ENCODE peak calls at places on chromosomes 3 and 15, in five cellular contexts. One of them, this sample, is unnamed.

GRCh38 chr3:45939341-45939771 is 3.9 kb upstream of the CXCR6 start:
- DNase-seq in IMR-90: peak; percentile 6
- DNase-seq in mesenchymal stem cell: peak; percentile 49
- DNase-seq in neuronal stem cell: no peak
- DNase-seq in H1: no peak
- DNase-seq in this sample: peak; percentile 30

GRCh38 chr3:73419179-73419803 is 205.4 kb downstream of the PDZRN3 start:
- DNase-seq in IMR-90: peak; percentile 89
- DNase-seq in mesenchymal stem cell: no peak
- DNase-seq in neuronal stem cell: no peak
- DNase-seq in H1: no peak
- DNase-seq in this sample: peak; percentile 38

GRCh38 chr3:196149375-196149774 is 61.8 kb downstream of the ZDHHC19 start:
- DNase-seq in IMR-90: peak; percentile 36
- DNase-seq in mesenchymal stem cell: no peak
- DNase-seq in neuronal stem cell: no peak
- DNase-seq in H1: no peak
- DNase-seq in this sample: no peak

GRCh38 chr3:71288269-71288930 is 295.1 kb downstream of the FOXP1 start:
- DNase-seq in IMR-90: peak; percentile 53
- DNase-seq in mesenchymal stem cell: no peak
- DNase-seq in neuronal stem cell: no peak
- DNase-seq in H1: no peak
- DNase-seq in this sample: no peak

GRCh38 chr15:68328485-68328884 is 50.9 kb downstream of the FEM1B start:
- DNase-seq in IMR-90: no peak
- DNase-seq in mesenchymal stem cell: no peak
- DNase-seq in neuronal stem cell: no peak
- DNase-seq in H1: no peak
- DNase-seq in this sample: no peak

GRCh38 chr15:58423858-58424608 is 7.8 kb upstream of the LIPC start:
- DNase-seq in IMR-90: peak; percentile 42
- DNase-seq in mesenchymal stem cell: no peak
- DNase-seq in neuronal stem cell: no peak
- DNase-seq in H1: no peak
- DNase-seq in this sample: no peak

GRCh38 chr3:31968391-31968926 is 12.6 kb downstream of the OSBPL10 start:
- DNase-seq in IMR-90: peak; percentile 77
- DNase-seq in mesenchymal stem cell: peak; percentile 69
- DNase-seq in neuronal stem cell: no peak
- DNase-seq in H1: no peak
- DNase-seq in this sample: no peak

GRCh38 chr15:94231728-94232086 is 346 bp downstream of the MCTP2 start:
- DNase-seq in IMR-90: no peak
- DNase-seq in mesenchymal stem cell: peak; percentile 70
- DNase-seq in neuronal stem cell: peak; percentile 5
- DNase-seq in H1: peak; percentile 31
- DNase-seq in this sample: peak; percentile 62

GRCh38 chr15:71379893-71380292 is 264.6 kb downstream of the THSD4 start:
- DNase-seq in IMR-90: peak; percentile 70
- DNase-seq in mesenchymal stem cell: no peak
- DNase-seq in neuronal stem cell: no peak
- DNase-seq in H1: no peak
- DNase-seq in this sample: no peak
- H4K8ac ChIP-seq in IMR-90: no peak overlapping the region
- H4K8ac ChIP-seq in mesenchymal stem cell: no peak overlapping the region
- H4K8ac ChIP-seq in neuronal stem cell: no peak overlapping the region
- H4K8ac ChIP-seq in H1: no peak overlapping the region
- H4K8ac ChIP-seq in this sample: no peak overlapping the region

DNA sequence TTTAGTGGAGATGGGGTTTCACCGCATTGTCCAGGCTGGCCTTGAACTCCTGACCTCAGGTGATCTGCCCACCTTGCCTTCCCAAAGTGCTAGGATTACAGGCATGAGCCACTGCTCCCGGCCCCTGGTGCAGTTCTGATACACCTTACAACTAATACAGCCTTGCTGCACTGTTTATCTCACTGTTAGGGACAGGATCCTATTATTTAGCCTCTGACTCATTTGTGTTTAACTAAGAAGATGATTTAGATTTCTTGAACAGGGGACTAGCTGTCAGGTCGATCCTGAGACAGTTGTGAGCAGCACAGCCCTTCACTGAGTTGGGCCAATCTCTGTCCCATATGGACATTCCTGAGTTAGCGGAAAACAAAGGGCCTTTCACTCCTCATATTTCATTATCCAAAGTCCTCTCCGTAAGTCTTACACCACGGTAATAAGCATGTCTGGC is 19.2 kb downstream of the GYG1 start:
- DNase-seq in IMR-90: peak; percentile 87
- DNase-seq in mesenchymal stem cell: peak; percentile 38
- DNase-seq in neuronal stem cell: no peak
- DNase-seq in H1: no peak
- DNase-seq in this sample: no peak
- H2BK15ac ChIP-seq in IMR-90: peak overlapping the region; percentile 33
- H2BK15ac ChIP-seq in mesenchymal stem cell: no peak overlapping the region
- H2BK15ac ChIP-seq in neuronal stem cell: no peak overlapping the region
- H2BK15ac ChIP-seq in H1: no peak overlapping the region
- H2BK15ac ChIP-seq in this sample: no peak overlapping the region

GRCh38 chr3:61561374-61562041 is at the start of gene PTPRG:
- DNase-seq in IMR-90: peak; percentile 94
- DNase-seq in mesenchymal stem cell: peak; percentile 93
- DNase-seq in neuronal stem cell: no peak
- DNase-seq in H1: peak; percentile 61
- DNase-seq in this sample: peak; percentile 96
- H3K18ac ChIP-seq in IMR-90: peak within 1 kb of the TSS; percentile 95
- H3K18ac ChIP-seq in mesenchymal stem cell: peak within 1 kb of the TSS; percentile 95
- H3K18ac ChIP-seq in neuronal stem cell: peak within 1 kb of the TSS; percentile 98
- H3K18ac ChIP-seq in H1: peak within 1 kb of the TSS; percentile 98
- H3K18ac ChIP-seq in this sample: peak within 1 kb of the TSS; percentile 97

DNA sequence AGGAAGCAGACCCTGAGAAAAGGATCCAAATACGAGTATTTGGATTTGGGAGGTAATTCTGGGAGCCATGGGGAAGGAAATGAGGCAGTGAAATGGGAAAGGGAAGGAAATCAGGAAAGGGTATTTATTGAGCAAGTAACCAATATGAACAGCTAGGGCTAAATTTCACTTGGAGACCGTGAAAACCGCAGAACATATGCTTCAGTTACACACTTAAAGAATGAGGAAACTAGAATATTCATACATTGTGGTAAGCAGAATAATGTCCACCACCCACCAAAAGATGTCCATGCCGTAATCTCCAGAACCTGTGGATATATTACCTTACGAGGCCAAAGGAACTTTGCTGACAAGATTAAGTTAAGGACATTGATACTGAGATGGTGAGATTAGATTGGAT is 63.3 kb downstream of the LRRN1 start:
- DNase-seq in IMR-90: no peak
- DNase-seq in mesenchymal stem cell: no peak
- DNase-seq in neuronal stem cell: no peak
- DNase-seq in H1: no peak
- DNase-seq in this sample: no peak
- H4K8ac ChIP-seq in IMR-90: no peak overlapping the region
- H4K8ac ChIP-seq in mesenchymal stem cell: no peak overlapping the region
- H4K8ac ChIP-seq in neuronal stem cell: no peak overlapping the region
- H4K8ac ChIP-seq in H1: no peak overlapping the region
- H4K8ac ChIP-seq in this sample: no peak overlapping the region

DNA sequence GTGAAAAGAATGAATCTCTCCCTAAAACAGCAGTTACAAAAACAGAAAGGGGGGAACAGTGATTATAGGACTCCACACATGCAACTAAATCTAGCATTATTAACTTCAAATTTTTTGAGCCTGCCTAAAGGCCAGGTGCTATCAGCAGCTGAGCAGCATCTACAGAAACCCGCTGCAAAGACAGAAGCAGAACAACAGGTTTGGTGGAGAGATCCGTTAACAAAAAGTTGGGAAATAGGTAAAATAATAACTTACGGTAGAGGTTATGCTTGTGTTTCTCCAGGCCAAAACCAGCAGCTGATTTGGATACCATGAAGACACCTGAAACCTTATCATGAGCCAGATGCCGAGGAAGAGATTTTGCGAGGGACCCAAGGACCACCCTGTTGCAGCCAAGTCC is 201.6 kb upstream of the UBE3A start:
- DNase-seq in IMR-90: no peak
- DNase-seq in mesenchymal stem cell: no peak
- DNase-seq in neuronal stem cell: no peak
- DNase-seq in H1: no peak
- DNase-seq in this sample: no peak
- H2BK15ac ChIP-seq in IMR-90: no peak overlapping the region
- H2BK15ac ChIP-seq in mesenchymal stem cell: no peak overlapping the region
- H2BK15ac ChIP-seq in neuronal stem cell: no peak overlapping the region
- H2BK15ac ChIP-seq in H1: no peak overlapping the region
- H2BK15ac ChIP-seq in this sample: no peak overlapping the region

GRCh38 chr15:24746094-24746493 is 70.5 kb downstream of the NPAP1 start:
- DNase-seq in IMR-90: no peak
- DNase-seq in mesenchymal stem cell: no peak
- DNase-seq in neuronal stem cell: no peak
- DNase-seq in H1: no peak
- DNase-seq in this sample: no peak
- H3K18ac ChIP-seq in IMR-90: no peak overlapping the region
- H3K18ac ChIP-seq in mesenchymal stem cell: no peak overlapping the region
- H3K18ac ChIP-seq in neuronal stem cell: no peak overlapping the region
- H3K18ac ChIP-seq in H1: no peak overlapping the region
- H3K18ac ChIP-seq in this sample: no peak overlapping the region

GRCh38 chr3:128482857-128483656 is 9.9 kb downstream of the GATA2 start:
- DNase-seq in IMR-90: peak; percentile 84
- DNase-seq in mesenchymal stem cell: peak; percentile 71
- DNase-seq in neuronal stem cell: no peak
- DNase-seq in H1: no peak
- DNase-seq in this sample: peak; percentile 75
- H4K8ac ChIP-seq in IMR-90: peak overlapping the region; percentile 81
- H4K8ac ChIP-seq in mesenchymal stem cell: peak overlapping the region; percentile 74
- H4K8ac ChIP-seq in neuronal stem cell: no peak overlapping the region
- H4K8ac ChIP-seq in H1: no peak overlapping the region
- H4K8ac ChIP-seq in this sample: no peak overlapping the region

GRCh38 chr3:172148269-172148668 is 108.9 kb downstream of the FNDC3B start:
- DNase-seq in IMR-90: peak; percentile 49
- DNase-seq in mesenchymal stem cell: no peak
- DNase-seq in neuronal stem cell: no peak
- DNase-seq in H1: no peak
- DNase-seq in this sample: no peak
- H2BK15ac ChIP-seq in IMR-90: no peak overlapping the region
- H2BK15ac ChIP-seq in mesenchymal stem cell: no peak overlapping the region
- H2BK15ac ChIP-seq in neuronal stem cell: no peak overlapping the region
- H2BK15ac ChIP-seq in H1: no peak overlapping the region
- H2BK15ac ChIP-seq in this sample: no peak overlapping the region

GRCh38 chr15:101536166-101536874 is 46.8 kb upstream of the PCSK6 start:
- DNase-seq in IMR-90: no peak
- DNase-seq in mesenchymal stem cell: no peak
- DNase-seq in neuronal stem cell: no peak
- DNase-seq in H1: no peak
- DNase-seq in this sample: no peak
- H3K18ac ChIP-seq in IMR-90: no peak overlapping the region
- H3K18ac ChIP-seq in mesenchymal stem cell: peak overlapping the region; percentile 51
- H3K18ac ChIP-seq in neuronal stem cell: peak overlapping the region; percentile 79
- H3K18ac ChIP-seq in H1: no peak overlapping the region
- H3K18ac ChIP-seq in this sample: no peak overlapping the region

GRCh38 chr3:192819001-192819569 is 91.7 kb upstream of the FGF12 start:
- DNase-seq in IMR-90: peak; percentile 88
- DNase-seq in mesenchymal stem cell: peak; percentile 90
- DNase-seq in neuronal stem cell: no peak
- DNase-seq in H1: no peak
- DNase-seq in this sample: peak; percentile 84
- H4K8ac ChIP-seq in IMR-90: no peak overlapping the region
- H4K8ac ChIP-seq in mesenchymal stem cell: no peak overlapping the region
- H4K8ac ChIP-seq in neuronal stem cell: no peak overlapping the region
- H4K8ac ChIP-seq in H1: no peak overlapping the region
- H4K8ac ChIP-seq in this sample: no peak overlapping the region